ENCODE peak calls at places on chromosome 17, in ten cellular contexts. I is AG09319; S is ovary; E is foreskin fibroblast; J is progenitor cell of endocrine pancreas; M is GM13976; Q is suprapubic skin; T is activated CD8-positive, alpha-beta T cell treated with anti-CD3 and anti-CD28 coated beads for 36 hours; D is neural crest cell; Z is Calu3. L is an unnamed sample.

GRCh38 chr17:5758651-5759050 is 174.3 kb upstream of the NLRP1 start:
- DNase-seq in D (no peak), Q (no peak), E (peak; percentile 16), I (no peak), J (no peak), T (peak; percentile 7), M (no peak), Z (peak; percentile 3), S (no peak), L (no peak)

GRCh38 chr17:35084987-35085386 is 21.5 kb upstream of the RFFL start:
- DNase-seq in M (no peak), Q (no peak), I (no peak), D (no peak), Z (peak; percentile 61), E (peak; percentile 56), T (no peak), J (no peak), S (no peak), L (no peak)

GRCh38 chr17:81171941-81172340 is 5.9 kb upstream of the AATK start:
- DNase-seq in M (no peak), E (peak; percentile 9), Q (no peak), Z (no peak), J (no peak), T (no peak), S (no peak), D (no peak), I (peak; percentile 12), L (no peak)

GRCh38 chr17:72151565-72152391 is 31.0 kb downstream of the SOX9 start:
- DNase-seq in E (peak; percentile 71), T (no peak), M (no peak), D (no peak), J (no peak), Z (peak; percentile 62), S (no peak), Q (no peak), I (no peak), L (no peak)

GRCh38 chr17:4900231-4901107 is 1.1 kb downstream of the C17orf107 start:
- DNase-seq in Q (no peak), M (no peak), I (no peak), T (peak; percentile 68), Z (no peak), J (no peak), E (no peak), S (peak; percentile 64), D (no peak), L (no peak)

GRCh38 chr17:79113699-79114098 is 39.1 kb downstream of the ENGASE start:
- DNase-seq in M (no peak), E (no peak), I (no peak), Z (no peak), Q (no peak), S (no peak), T (no peak), J (no peak), D (no peak), L (no peak)

GRCh38 chr17:35726609-35727460 is 4.6 kb upstream of the RASL10B start:
- DNase-seq in E (peak; percentile 94), T (no peak), M (no peak), J (no peak), Z (peak; percentile 46), I (peak; percentile 69), Q (no peak), D (no peak), S (peak; percentile 59), L (peak; percentile 76)

GRCh38 chr17:79325707-79326106 is 251.1 kb downstream of the ENGASE start:
- DNase-seq in I (no peak), J (peak; percentile 56), M (no peak), T (no peak), Z (no peak), Q (no peak), D (peak; percentile 52), S (peak; percentile 41), E (peak; percentile 1), L (no peak)

GRCh38 chr17:28335201-28335958 is at the start of the genes IFT20 and TNFAIP1:
- DNase-seq in I (peak; percentile 100), M (peak; percentile 98), Q (peak; percentile 99), J (peak; percentile 98), E (peak; percentile 100), T (peak; percentile 99), S (peak; percentile 98), Z (peak; percentile 98), D (peak; percentile 96), L (peak; percentile 100)
- TF ChIP-seq CTCF in I (no peak), M (no peak), Q (no peak), J (no peak), E (no peak), T (no peak), S (peak; percentile 5), Z (no peak), D (no peak), L (no peak)

DNA sequence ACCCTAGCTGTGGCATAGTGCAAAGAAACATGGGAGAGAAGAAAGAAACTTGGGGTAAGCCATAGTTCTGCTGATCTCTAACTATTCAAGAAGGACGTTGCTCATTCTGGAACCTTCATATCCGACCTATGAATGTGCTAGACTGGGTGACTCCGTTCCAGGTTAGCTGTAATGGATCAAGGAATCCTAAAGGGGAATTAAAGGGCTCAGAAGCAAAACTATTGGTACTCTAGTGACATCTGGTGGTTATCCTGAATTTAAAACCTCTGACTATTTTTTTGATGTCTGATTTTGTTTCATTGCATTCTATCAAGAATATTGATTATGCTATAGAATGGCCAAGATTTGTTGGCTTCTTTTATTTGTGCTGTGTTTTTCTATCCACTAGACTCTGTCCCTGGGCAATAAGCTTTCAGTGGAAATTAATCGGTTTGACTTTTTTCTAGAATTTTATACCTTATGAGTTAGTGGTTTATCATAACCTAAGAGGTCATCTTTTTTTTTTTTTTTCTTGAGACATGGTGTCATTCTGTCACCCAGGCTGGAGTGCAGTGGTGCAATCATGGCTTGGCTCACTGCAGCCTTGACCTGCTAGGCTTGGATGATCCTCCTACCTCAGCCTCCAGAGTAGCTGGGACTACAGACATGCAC is 19.5 kb downstream of the PCTP start:
- DNase-seq in J (no peak), Z (no peak), T (no peak), M (peak; percentile 49), D (no peak), Q (no peak), I (peak; percentile 35), S (no peak), E (peak; percentile 56), L (peak; percentile 45)
- TF ChIP-seq CTCF in J (peak; percentile 72), Z (peak; percentile 32), T (peak; percentile 60), M (no peak), D (peak; percentile 76), Q (peak; percentile 37), I (peak; percentile 42), S (peak; percentile 69), E (peak; percentile 32), L (peak; percentile 44)

GRCh38 chr17:73211745-73212144 is 18.9 kb downstream of the COG1 start:
- DNase-seq in J (no peak), I (no peak), Z (no peak), S (no peak), D (no peak), E (no peak), Q (no peak), M (no peak), T (peak; percentile 85), L (no peak)

GRCh38 chr17:73214008-73214407 is 21.2 kb downstream of the COG1 start:
- DNase-seq in J (no peak), Z (no peak), D (no peak), T (no peak), I (no peak), S (no peak), E (no peak), Q (no peak), M (no peak), L (no peak)

GRCh38 chr17:73214851-73215250 is 22.0 kb downstream of the COG1 start:
- DNase-seq in I (no peak), Z (no peak), Q (no peak), M (no peak), E (no peak), D (no peak), S (no peak), T (no peak), J (no peak), L (no peak)

GRCh38 chr17:73210002-73210678 is 17.3 kb downstream of the COG1 start:
- DNase-seq in S (no peak), D (no peak), Q (no peak), M (no peak), J (no peak), Z (no peak), E (no peak), I (no peak), T (no peak), L (no peak)

DNA sequence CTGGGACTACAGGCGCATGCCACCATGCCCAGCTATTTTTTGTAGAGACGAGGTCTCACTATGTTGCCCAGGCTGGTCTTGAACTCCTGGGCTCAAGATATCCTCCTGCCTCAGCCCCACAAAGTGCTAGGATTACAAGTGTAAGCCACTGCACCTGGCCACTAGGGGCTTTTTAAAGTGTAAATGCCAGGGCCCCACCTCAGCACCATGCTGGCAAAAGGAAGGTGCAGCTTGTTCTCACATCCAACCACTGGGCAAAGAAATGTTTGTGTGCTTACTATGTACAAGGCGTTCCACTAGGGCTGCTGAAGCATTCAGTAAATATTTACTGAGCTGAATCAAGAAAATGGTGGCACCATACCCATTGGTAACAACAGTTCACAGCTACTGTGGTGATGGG is 22.6 kb downstream of the COG1 start:
- DNase-seq in S (no peak), Q (no peak), T (no peak), E (no peak), Z (no peak), M (no peak), I (no peak), D (no peak), J (no peak), L (no peak)
- TF ChIP-seq CTCF in S (no peak), Q (no peak), T (peak; percentile 32), E (no peak), Z (no peak), M (no peak), I (no peak), D (peak; percentile 31), J (peak; percentile 40), L (peak; percentile 13)

GRCh38 chr17:19269641-19270040 is 32.5 kb downstream of the EPN2 start:
- DNase-seq in E (no peak), D (no peak), S (no peak), J (no peak), I (no peak), T (no peak), M (no peak), Z (no peak), Q (no peak), L (no peak)

GRCh38 chr17:19269102-19269501 is 31.9 kb downstream of the EPN2 start:
- DNase-seq in E (no peak), S (no peak), M (no peak), J (no peak), D (no peak), Q (no peak), T (no peak), I (no peak), Z (no peak), L (no peak)

GRCh38 chr17:19271751-19272357 is 34.7 kb downstream of the EPN2 start:
- DNase-seq in D (no peak), Z (no peak), Q (no peak), E (no peak), S (no peak), J (no peak), T (no peak), I (no peak), M (no peak), L (no peak)

GRCh38 chr17:19270951-19271611 is 33.9 kb downstream of the EPN2 start:
- DNase-seq in S (no peak), T (no peak), J (no peak), Z (no peak), E (no peak), Q (no peak), I (no peak), D (no peak), M (peak; percentile 66), L (no peak)

DNA sequence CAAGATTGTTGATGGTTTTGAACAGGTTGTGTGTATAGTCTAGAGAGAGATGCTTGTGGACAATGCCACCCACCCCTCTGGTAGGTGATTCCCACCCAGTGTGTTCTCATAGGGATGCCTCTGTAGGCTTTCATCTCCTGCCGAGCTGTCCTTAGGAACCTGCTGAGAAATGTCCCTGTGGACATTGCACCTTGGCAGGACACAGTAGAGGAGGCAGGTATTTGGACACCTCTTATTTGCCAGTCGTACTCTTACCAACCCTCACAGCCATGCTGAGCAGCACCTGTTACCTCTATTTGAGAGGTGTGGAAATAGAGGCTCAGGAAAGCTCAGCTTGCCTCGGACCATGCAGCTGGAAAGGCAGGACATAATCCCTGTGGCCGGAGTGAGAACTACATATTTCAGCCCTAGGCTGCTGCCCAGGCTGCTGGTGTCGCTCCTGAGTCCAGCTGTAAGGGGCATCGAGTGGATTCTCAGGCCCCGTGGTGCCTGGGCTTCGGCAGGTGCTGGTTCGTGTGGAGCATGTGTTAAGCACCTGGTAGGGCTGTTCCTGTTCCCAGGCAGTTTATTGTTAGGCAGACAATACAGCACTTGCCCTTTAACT is 33.3 kb downstream of the EPN2 start:
- DNase-seq in S (no peak), I (no peak), Q (no peak), D (no peak), M (no peak), J (no peak), E (no peak), T (no peak), Z (no peak), L (no peak)
- TF ChIP-seq CTCF in S (no peak), I (no peak), Q (no peak), D (no peak), M (no peak), J (peak; percentile 21), E (no peak), T (no peak), Z (no peak), L (peak; percentile 22)